ENCODE peak calls at places on chromosomes 13 and 19, in ten cellular contexts. A is pancreas, K is breast epithelium, L is testis, Y is foreskin keratinocyte, F is endothelial cell of umbilical vein, W is thoracic aorta, S is IMR-90, Q is tibial nerve, P is fibroblast of lung. C is an unnamed sample. For H3K4me1, the result is how much of the 10 kb centered on the place peaks cover.

GRCh38 chr13:51760592-51760991 is 43.4 kb downstream of the DHRS12 start:
- DNase-seq in A (no peak), K (no peak), L (peak), Y (no peak), F (no peak), W (no peak), S (no peak), Q (peak), P (no peak), C (no peak)

GRCh38 chr19:4328243-4328990 is 10.2 kb downstream of the STAP2 start:
- DNase-seq in A (peak), K (peak), L (peak), Y (peak), F (peak), W (no peak), S (peak), Q (peak), P (peak), C (peak)

GRCh38 chr19:3096267-3096901 is 2.2 kb downstream of the GNA11 start:
- DNase-seq in A (no peak), K (no peak), L (no peak), Y (no peak), F (no peak), W (no peak), S (no peak), Q (no peak), P (no peak), C (peak)

GRCh38 chr13:20429682-20430081 is 96.0 kb downstream of the CRYL1 start:
- DNase-seq in A (no peak), K (no peak), L (no peak), Y (no peak), F (no peak), W (no peak), S (no peak), Q (no peak), P (no peak), C (no peak)

GRCh38 chr19:35995655-35995993 is 636 bp downstream of the SDHAF1 start:
- DNase-seq in A (peak), K (no peak), L (peak), Y (no peak), F (peak), W (no peak), S (peak), Q (no peak), P (peak), C (peak)

GRCh38 chr19:33124207-33125098 is 7.5 kb upstream of the WDR88 start:
- DNase-seq in A (no peak), K (no peak), L (no peak), Y (no peak), F (no peak), W (no peak), S (no peak), Q (no peak), P (no peak), C (no peak)

GRCh38 chr19:18474366-18474887 is 36.5 kb upstream of the ISYNA1 start:
- DNase-seq in A (no peak), K (no peak), L (no peak), Y (no peak), F (no peak), W (no peak), S (no peak), Q (no peak), P (no peak), C (no peak)

GRCh38 chr13:29845440-29846056 is 4.9 kb downstream of the UBL3 start:
- DNase-seq in A (no peak), K (no peak), L (no peak), Y (no peak), F (peak), W (no peak), S (peak), Q (no peak), P (peak), C (no peak)

GRCh38 chr13:25652764-25653163 is 281.0 kb downstream of the ATP8A2 start:
- DNase-seq in A (no peak), K (no peak), L (no peak), Y (no peak), F (no peak), W (no peak), S (no peak), Q (no peak), P (no peak), C (no peak)

GRCh38 chr13:41562083-41562482 is 104.7 kb downstream of the RGCC start:
- DNase-seq in A (no peak), K (no peak), L (peak), Y (peak), F (peak), W (no peak), S (peak), Q (peak), P (peak), C (peak)

GRCh38 chr13:26021516-26021915 is 30.3 kb downstream of the SHISA2 start:
- DNase-seq in A (no peak), K (no peak), L (no peak), Y (peak), F (no peak), W (no peak), S (no peak), Q (no peak), P (no peak), C (no peak)

GRCh38 chr13:84917252-84917878 is 881.9 kb downstream of the SLITRK6 start:
- DNase-seq in A (no peak), K (no peak), L (no peak), Y (peak), F (peak), W (no peak), S (peak), Q (no peak), P (peak), C (no peak)

GRCh38 chr13:36536546-36536945 is 104.3 kb downstream of the CCNA1 start:
- DNase-seq in A (no peak), K (no peak), L (no peak), Y (no peak), F (no peak), W (no peak), S (no peak), Q (no peak), P (no peak), C (no peak)

GRCh38 chr19:53906211-53907192 is 2.6 kb upstream of the CACNG7 start:
- DNase-seq in A (peak), K (no peak), L (peak), Y (no peak), F (no peak), W (no peak), S (no peak), Q (no peak), P (no peak), C (peak)

GRCh38 chr13:59531571-59532091 is 632.1 kb downstream of the DIAPH3 start:
- DNase-seq in A (peak), K (peak), L (peak), Y (peak), F (peak), W (peak), S (peak), Q (peak), P (peak), C (peak)

GRCh38 chr19:19146000-19146608 is 7.8 kb upstream of the TMEM161A start:
- DNase-seq in A (peak), K (peak), L (peak), Y (peak), F (peak), W (no peak), S (peak), Q (peak), P (peak), C (peak)

GRCh38 chr13:93740334-93740733 is 513.7 kb downstream of the GPC6 start:
- DNase-seq in A (no peak), K (no peak), L (no peak), Y (no peak), F (no peak), W (no peak), S (no peak), Q (no peak), P (no peak), C (no peak)

GRCh38 chr13:74026753-74027152 is 107.5 kb downstream of the KLF12 start:
- DNase-seq in A (no peak), K (no peak), L (no peak), Y (peak), F (peak), W (no peak), S (peak), Q (no peak), P (no peak), C (no peak)

GRCh38 chr19:16542894-16543498 is 759 bp upstream of the CHERP start:
- DNase-seq in A (no peak), K (no peak), L (no peak), Y (no peak), F (no peak), W (no peak), S (no peak), Q (no peak), P (peak), C (no peak)

GRCh38 chr13:38520041-38520440 is 166.8 kb upstream of the FREM2 start:
- DNase-seq in A (no peak), K (no peak), L (no peak), Y (no peak), F (no peak), W (no peak), S (no peak), Q (no peak), P (no peak), C (no peak)

GRCh38 chr19:18513868-18514267 is 8.0 kb downstream of the ELL start:
- DNase-seq in A (no peak), K (no peak), L (peak), Y (no peak), F (no peak), W (no peak), S (no peak), Q (no peak), P (peak), C (peak)

GRCh38 chr13:112885782-112886268 is 83.2 kb upstream of the MCF2L start:
- DNase-seq in A (peak), K (peak), L (peak), Y (peak), F (peak), W (no peak), S (peak), Q (peak), P (peak), C (peak)

GRCh38 chr13:103788061-103788652 is 721.9 kb upstream of the SLC10A2 start:
- DNase-seq in A (no peak), K (no peak), L (peak), Y (peak), F (peak), W (no peak), S (no peak), Q (no peak), P (peak), C (peak)

GRCh38 chr13:111505175-111505777 is 184.8 kb downstream of the TEX29 start:
- DNase-seq in A (no peak), K (peak), L (peak), Y (no peak), F (no peak), W (no peak), S (no peak), Q (no peak), P (no peak), C (no peak)

GRCh38 chr13:29901714-29902631 is 51.6 kb upstream of the UBL3 start:
- DNase-seq in A (no peak), K (no peak), L (no peak), Y (peak), F (peak), W (no peak), S (peak), Q (no peak), P (peak), C (no peak)

GRCh38 chr19:48390188-48391099 is 907 bp downstream of the KDELR1 start:
- DNase-seq in A (peak), K (peak), L (peak), Y (peak), F (peak), W (no peak), S (peak), Q (peak), P (peak), C (peak)

GRCh38 chr19:8610041-8610927 is at the start of gene ADAMTS10:
- DNase-seq in A (no peak), K (no peak), L (no peak), Y (no peak), F (no peak), W (no peak), S (peak), Q (no peak), P (peak), C (no peak)

GRCh38 chr13:71460179-71460578 is 406.8 kb downstream of the DACH1 start:
- DNase-seq in A (no peak), K (no peak), L (no peak), Y (no peak), F (no peak), W (no peak), S (no peak), Q (no peak), P (no peak), C (no peak)

GRCh38 chr13:32737111-32737571 is 150.9 kb downstream of the PDS5B start:
- DNase-seq in A (no peak), K (no peak), L (no peak), Y (peak), F (peak), W (no peak), S (no peak), Q (no peak), P (peak), C (no peak)

GRCh38 chr13:45503658-45504057 is 38.9 kb downstream of the COG3 start:
- DNase-seq in A (no peak), K (no peak), L (no peak), Y (no peak), F (no peak), W (no peak), S (no peak), Q (no peak), P (no peak), C (no peak)

GRCh38 chr19:44005968-44006367 is 3.2 kb downstream of the ZNF230 start:
- DNase-seq in A (no peak), K (no peak), L (no peak), Y (no peak), F (no peak), W (no peak), S (peak), Q (no peak), P (peak), C (no peak)

GRCh38 chr13:27353166-27353583 is 71.2 kb upstream of the GTF3A start:
- DNase-seq in A (no peak), K (no peak), L (no peak), Y (no peak), F (no peak), W (no peak), S (peak), Q (no peak), P (peak), C (no peak)

DNA sequence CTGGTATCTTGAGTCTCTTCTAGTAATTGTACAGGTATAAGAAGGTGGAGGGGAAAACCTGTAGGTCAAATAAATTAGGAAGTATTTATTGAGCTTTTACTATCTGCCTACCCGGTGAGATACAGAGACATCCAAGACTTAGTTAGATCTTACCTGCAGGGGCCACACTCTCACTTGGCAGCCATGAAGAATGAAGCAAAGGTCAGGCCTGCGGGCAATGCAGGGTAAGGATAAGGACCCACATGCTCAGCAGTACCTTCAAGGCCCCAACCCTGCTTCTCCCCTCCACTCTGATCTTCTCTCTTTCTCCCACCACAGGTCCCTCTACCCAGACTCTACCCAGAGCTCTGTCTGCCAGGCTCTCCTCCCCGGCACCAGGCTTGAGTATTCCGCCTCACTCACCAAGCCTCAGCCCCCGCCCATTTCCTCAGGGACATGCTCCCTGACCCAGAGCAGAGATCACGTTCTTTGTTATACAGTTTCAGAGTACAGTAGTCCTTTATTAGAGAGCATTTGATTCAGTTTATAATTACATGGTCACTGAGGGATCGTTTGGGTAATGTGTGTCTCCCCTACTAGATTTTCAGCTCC is 18.9 kb upstream of the CLDN10 start:
- DNase-seq in A (no peak), K (no peak), L (no peak), Y (no peak), F (peak), W (no peak), S (no peak), Q (no peak), P (no peak), C (no peak)
- H3K4me1 ChIP-seq in A (under half), K (under half), L (under half), Y (under half), F (under half), W (under half), S (under half), Q (under half), P (under half), C (under half)

GRCh38 chr19:39558623-39559117 is 18.7 kb upstream of the EID2 start:
- DNase-seq in A (no peak), K (no peak), L (no peak), Y (no peak), F (no peak), W (no peak), S (no peak), Q (no peak), P (no peak), C (no peak)
- H3K27ac ChIP-seq in A (no peak), K (peak), L (no peak), Y (no peak), F (no peak), W (no peak), S (no peak), Q (peak), P (no peak), C (no peak)

GRCh38 chr19:1258707-1259205 is 10.4 kb downstream of the MIDN start:
- DNase-seq in A (no peak), K (no peak), L (no peak), Y (no peak), F (no peak), W (no peak), S (no peak), Q (no peak), P (no peak), C (no peak)
- H3K4me1 ChIP-seq in A (under half), K (under half), L (half or more), Y (under half), F (half or more), W (half or more), S (half or more), Q (half or more), P (half or more), C (half or more)

DNA sequence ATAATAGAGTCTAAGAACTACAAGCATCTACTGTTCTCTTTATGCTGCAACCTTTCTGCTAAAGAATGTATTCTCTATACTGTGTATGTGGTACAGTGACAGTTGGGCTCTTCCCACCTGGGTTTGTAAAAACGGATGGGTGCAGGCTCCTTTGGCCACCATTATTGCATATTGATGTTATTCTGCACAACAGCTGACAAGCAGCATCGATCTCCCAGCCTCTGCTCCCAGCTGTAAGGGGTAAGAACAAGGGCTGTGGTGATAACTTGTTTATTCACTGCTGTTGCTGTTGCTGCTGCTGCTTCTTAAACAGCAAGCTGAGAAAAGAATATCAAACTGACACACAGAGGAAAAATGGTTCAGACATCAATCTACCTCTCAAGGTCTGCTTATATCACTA is 56.2 kb downstream of the KCNRG start:
- DNase-seq in A (no peak), K (no peak), L (no peak), Y (no peak), F (peak), W (no peak), S (no peak), Q (no peak), P (peak), C (no peak)
- H3K27ac ChIP-seq in A (peak), K (no peak), L (no peak), Y (no peak), F (no peak), W (peak), S (peak), Q (peak), P (peak), C (peak)

DNA sequence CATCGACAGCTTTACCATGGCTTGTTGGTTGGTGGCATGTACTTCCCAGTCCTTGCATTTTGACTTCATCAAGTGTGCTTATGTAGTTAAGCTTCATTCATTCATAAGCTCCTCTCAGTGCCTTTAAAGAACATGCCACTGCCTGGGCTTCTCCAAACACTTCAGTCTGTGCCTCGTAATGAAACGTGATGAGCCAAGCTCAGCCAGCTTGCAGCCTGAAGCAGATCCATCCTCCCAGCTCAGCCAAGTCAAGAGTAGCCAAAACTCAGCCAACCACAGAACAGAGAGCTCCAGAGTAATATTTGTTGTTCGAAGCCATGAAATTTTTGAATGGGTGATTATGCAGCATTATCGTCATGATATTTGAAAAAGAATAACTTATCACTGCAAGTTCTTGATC is 989.7 kb downstream of the EFNB2 start:
- DNase-seq in A (no peak), K (no peak), L (no peak), Y (no peak), F (no peak), W (no peak), S (no peak), Q (no peak), P (no peak), C (no peak)
- H3K4me1 ChIP-seq in A (under half), K (under half), L (under half), Y (under half), F (under half), W (under half), S (under half), Q (under half), P (under half), C (under half)

DNA sequence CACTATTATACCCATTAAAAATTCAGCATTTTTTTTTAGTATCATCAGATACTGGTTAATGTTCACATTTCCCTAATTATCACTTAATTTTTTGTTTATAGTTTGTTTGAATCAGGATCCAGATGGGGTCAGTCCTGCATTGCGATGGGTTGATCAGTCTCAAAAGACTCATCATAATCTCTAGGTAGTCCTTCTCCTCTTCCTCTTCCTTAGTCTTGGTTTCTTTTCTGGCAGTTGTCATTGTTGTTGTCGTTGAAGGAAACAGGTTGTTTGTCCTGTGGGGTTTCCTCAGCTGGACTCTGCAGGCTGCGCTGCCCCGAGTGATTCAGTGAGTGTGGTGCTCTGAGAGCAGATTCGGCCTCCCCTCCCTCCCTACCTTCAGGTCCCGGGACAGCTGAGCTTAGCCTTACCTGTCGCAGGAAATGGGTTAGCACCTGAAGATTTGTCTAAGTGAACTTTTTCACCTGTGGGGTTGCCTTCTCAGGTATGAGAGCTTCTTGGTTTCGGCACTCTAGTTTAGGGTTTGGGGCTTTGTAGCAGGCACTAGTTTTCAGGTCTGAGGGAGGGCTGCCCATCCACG is 34.1 kb downstream of the NFIX start:
- DNase-seq in A (no peak), K (no peak), L (no peak), Y (no peak), F (no peak), W (no peak), S (no peak), Q (no peak), P (no peak), C (no peak)
- H3K27ac ChIP-seq in A (no peak), K (peak), L (no peak), Y (no peak), F (no peak), W (peak), S (no peak), Q (peak), P (no peak), C (peak)

GRCh38 chr19:510606-511100 is 3.4 kb downstream of the TPGS1 start:
- DNase-seq in A (peak), K (no peak), L (peak), Y (peak), F (peak), W (no peak), S (peak), Q (no peak), P (peak), C (peak)

GRCh38 chr19:506404-507285 is 652 bp upstream of the TPGS1 start:
- DNase-seq in A (peak), K (peak), L (peak), Y (peak), F (peak), W (peak), S (peak), Q (peak), P (peak), C (peak)

GRCh38 chr19:504634-505033 is 2.7 kb upstream of the TPGS1 start:
- DNase-seq in A (no peak), K (no peak), L (no peak), Y (no peak), F (no peak), W (no peak), S (no peak), Q (no peak), P (no peak), C (no peak)

GRCh38 chr19:508204-509150 is 1.2 kb downstream of the TPGS1 start:
- DNase-seq in A (no peak), K (no peak), L (no peak), Y (no peak), F (no peak), W (no peak), S (no peak), Q (no peak), P (no peak), C (no peak)

GRCh38 chr19:507286-508203 is at the start of gene TPGS1:
- DNase-seq in A (peak), K (peak), L (peak), Y (no peak), F (no peak), W (no peak), S (peak), Q (peak), P (peak), C (peak)
- H3K4me1 ChIP-seq in A (under half), K (under half), L (under half), Y (under half), F (under half), W (under half), S (under half), Q (under half), P (under half), C (under half)

GRCh38 chr19:41323430-41324125 is 13.6 kb downstream of the CCDC97 start:
- DNase-seq in A (no peak), K (no peak), L (peak), Y (peak), F (peak), W (peak), S (peak), Q (peak), P (peak), C (peak)
- H3K27ac ChIP-seq in A (peak), K (peak), L (peak), Y (peak), F (peak), W (peak), S (peak), Q (peak), P (peak), C (peak)